ENCODE peak calls at places on chromosomes 11 and 22, in eight cellular contexts. L is sigmoid colon; Z is effector memory CD4-positive, alpha-beta T cell; D is brain microvascular endothelial cell; P is neural progenitor cell; X is astrocyte of the spinal cord; A is foreskin fibroblast; H is fibroblast of mammary gland. G is an unnamed sample.
A peak's percentile ranks its signal among the peaks of the same experiment; 100 is the strongest.

GRCh38 chr11:65420506-65421203 is 1.9 kb upstream of the NEAT1 start:
- DNase-seq in L (no peak), P (no peak), D (no peak), Z (no peak), A (no peak), X (peak; percentile 10), H (no peak), G (no peak)

GRCh38 chr11:37465221-37465620 is 867.2 kb upstream of the RAG2 start:
- DNase-seq in H (peak; percentile 6), Z (no peak), P (no peak), D (peak; percentile 60), A (no peak), L (no peak), X (no peak), G (no peak)

GRCh38 chr11:66124564-66124963 is 54.5 kb downstream of the PACS1 start:
- DNase-seq in D (no peak), H (peak; percentile 88), P (no peak), X (no peak), A (peak; percentile 76), Z (no peak), L (no peak), G (no peak)

GRCh38 chr11:637593-638507 is 781 bp downstream of the DRD4 start:
- DNase-seq in H (no peak), L (no peak), D (no peak), X (no peak), A (no peak), Z (no peak), P (peak; percentile 72), G (peak; percentile 88)

GRCh38 chr11:44931466-44931865 is 19.2 kb downstream of the TP53I11 start:
- DNase-seq in L (no peak), P (peak; percentile 42), A (no peak), D (no peak), Z (no peak), H (no peak), X (no peak), G (no peak)

GRCh38 chr11:46332568-46333128 is 14.6 kb upstream of the DGKZ start:
- DNase-seq in D (no peak), P (peak; percentile 79), X (no peak), Z (no peak), L (no peak), H (no peak), A (no peak), G (no peak)

GRCh38 chr11:112513417-112513816 is 252.8 kb upstream of the PLET1 start:
- DNase-seq in A (no peak), L (no peak), Z (no peak), X (no peak), D (no peak), H (no peak), P (no peak), G (no peak)

GRCh38 chr22:25141994-25142620 is 57.6 kb upstream of the CRYBB3 start:
- DNase-seq in H (no peak), X (no peak), Z (no peak), L (peak; percentile 26), D (no peak), P (peak; percentile 70), A (no peak), G (no peak)

GRCh38 chr11:108220721-108221346 is 1.6 kb downstream of the NPAT start:
- DNase-seq in P (no peak), H (peak; percentile 14), D (no peak), X (no peak), L (no peak), A (no peak), Z (no peak), G (no peak)

GRCh38 chr11:114618139-114618538 is 22.6 kb upstream of the NXPE4 start:
- DNase-seq in L (no peak), D (no peak), Z (no peak), X (no peak), H (no peak), P (no peak), A (no peak), G (no peak)

GRCh38 chr11:123481647-123482046 is 51.6 kb downstream of the GRAMD1B start:
- DNase-seq in H (no peak), L (no peak), D (no peak), A (no peak), X (no peak), P (no peak), Z (no peak), G (no peak)

GRCh38 chr22:18078329-18079041 is 695 bp downstream of the PEX26 start:
- DNase-seq in X (no peak), Z (peak; percentile 36), D (no peak), A (no peak), P (no peak), L (no peak), H (peak; percentile 30), G (peak; percentile 29)

GRCh38 chr11:125626381-125626950 is 1.5 kb downstream of the CHEK1 start:
- DNase-seq in X (no peak), Z (no peak), A (no peak), L (no peak), D (no peak), P (no peak), H (no peak), G (no peak)

GRCh38 chr11:94638902-94639373 is 71.8 kb downstream of the PIWIL4 start:
- DNase-seq in P (no peak), Z (no peak), H (peak; percentile 47), X (no peak), D (peak; percentile 48), L (no peak), A (peak; percentile 35), G (no peak)

GRCh38 chr11:102678022-102678421 is 27.5 kb downstream of the MMP27 start:
- DNase-seq in D (no peak), Z (no peak), L (no peak), P (no peak), H (no peak), X (no peak), A (no peak), G (no peak)

DNA sequence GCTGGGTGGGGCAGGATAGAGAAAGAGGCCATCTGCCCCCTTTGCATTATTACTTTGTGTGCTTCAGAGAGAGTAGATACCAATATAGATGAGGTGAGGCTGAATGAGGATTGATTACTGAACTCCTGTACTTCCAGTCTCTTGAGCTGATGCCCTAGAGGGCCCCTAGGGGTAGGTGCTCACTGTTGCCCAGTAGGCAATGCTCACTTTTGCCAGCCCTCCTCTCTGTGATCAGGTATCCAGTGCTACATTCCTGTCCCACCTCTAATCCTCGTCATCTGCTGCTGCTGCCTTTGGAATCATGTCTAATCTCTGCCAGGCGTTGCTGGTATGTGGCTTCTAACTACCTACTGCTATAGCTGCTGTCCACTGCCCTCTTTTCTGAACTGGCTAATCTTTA is 57.2 kb downstream of the CCDC83 start:
- DNase-seq in Z (no peak), L (no peak), X (no peak), D (no peak), A (no peak), H (no peak), P (no peak), G (peak; percentile 44)
- H3K4me3 ChIP-seq in Z (no peak overlapping the region), L (no peak overlapping the region), X (no peak overlapping the region), D (no peak overlapping the region), A (no peak overlapping the region), H (no peak overlapping the region), P (no peak overlapping the region), G (no peak overlapping the region)

DNA sequence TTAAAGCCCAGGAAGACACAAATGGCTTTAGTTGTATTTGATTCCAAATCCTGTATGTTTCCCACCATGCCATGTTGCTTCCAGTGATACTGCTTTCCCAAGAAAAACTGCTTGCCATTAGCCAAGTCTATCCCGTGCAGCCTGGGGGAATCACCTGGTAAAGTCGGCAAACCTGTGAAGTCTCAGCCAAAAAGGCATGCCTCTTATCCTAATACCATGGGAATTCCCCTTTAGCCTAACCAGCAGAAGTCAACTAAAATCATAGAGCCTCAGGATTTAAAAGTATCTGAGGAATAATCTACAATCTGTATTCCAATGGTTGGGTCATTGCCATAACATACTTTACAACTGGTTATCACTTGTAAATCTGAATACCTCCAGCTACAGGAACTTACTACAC is 869.4 kb downstream of the DLG2 start:
- DNase-seq in A (no peak), X (no peak), D (no peak), Z (no peak), H (no peak), L (no peak), P (no peak), G (no peak)
- H3K4me3 ChIP-seq in A (no peak overlapping the region), X (no peak overlapping the region), D (no peak overlapping the region), Z (no peak overlapping the region), H (no peak overlapping the region), L (no peak overlapping the region), P (no peak overlapping the region), G (no peak overlapping the region)

DNA sequence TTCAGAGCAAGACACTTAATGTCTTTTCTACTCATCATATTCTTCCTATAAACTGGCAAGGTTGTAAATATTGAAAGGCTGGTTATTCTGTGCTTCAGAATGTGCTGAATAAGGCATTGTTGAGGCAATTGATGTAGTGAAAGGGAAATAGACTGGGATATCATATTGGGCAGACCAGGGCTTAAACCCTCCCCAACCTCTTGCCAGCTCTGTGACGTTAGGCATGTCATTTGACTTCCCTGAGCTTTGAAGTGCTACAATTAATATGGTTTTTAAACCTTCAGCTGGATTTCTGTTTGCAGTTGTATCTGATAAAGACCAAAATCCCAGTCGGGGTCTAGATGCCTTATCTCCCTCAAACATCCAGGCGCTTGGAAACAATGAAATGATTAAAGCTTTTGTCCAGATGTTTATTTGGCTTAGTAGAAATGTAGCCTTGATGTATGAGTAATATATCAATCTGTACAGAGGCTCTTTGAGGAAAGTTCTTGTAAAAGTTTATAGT is 208.1 kb downstream of the DBX1 start:
- DNase-seq in P (no peak), Z (no peak), X (peak; percentile 51), L (no peak), D (no peak), H (no peak), A (no peak), G (no peak)
- H3K4me3 ChIP-seq in P (no peak overlapping the region), Z (no peak overlapping the region), X (no peak overlapping the region), L (no peak overlapping the region), D (no peak overlapping the region), H (no peak overlapping the region), A (no peak overlapping the region), G (no peak overlapping the region)

GRCh38 chr11:132312161-132312560 is 941.7 kb downstream of the NTM start:
- DNase-seq in H (peak; percentile 34), X (peak; percentile 82), D (peak; percentile 84), A (peak; percentile 48), L (no peak), P (no peak), Z (no peak), G (no peak)
- H3K4me3 ChIP-seq in H (no peak overlapping the region), X (no peak overlapping the region), D (no peak overlapping the region), A (no peak overlapping the region), L (no peak overlapping the region), P (no peak overlapping the region), Z (no peak overlapping the region), G (no peak overlapping the region)

G was measured in WERI-Rb-1.